ENCODE peak calls at places on chromosomes 11 and 22, in six cellular contexts. Y is nephron progenitor cell, R is cardiac muscle cell, E is tibial artery, X is mammary epithelial cell, T is Caco-2. D is an unnamed sample.

GRCh38 chr11:57542582-57542981 is 5.2 kb downstream of the SMTNL1 start:
- DNase-seq in Y (no peak), R (no peak), E (no peak), X (no peak), T (no peak), D (no peak)

GRCh38 chr11:66004186-66004585 is 1.9 kb downstream of the BANF1 start:
- DNase-seq in Y (no peak), R (no peak), E (no peak), X (no peak), T (no peak), D (no peak)

GRCh38 chr11:125441648-125442410 is 54.2 kb downstream of the FEZ1 start:
- DNase-seq in Y (no peak), R (no peak), E (peak; percentile 28), X (no peak), T (no peak), D (no peak)

GRCh38 chr11:15651782-15652181 is 537.1 kb downstream of the INSC start:
- DNase-seq in Y (no peak), R (peak; percentile 40), E (no peak), X (no peak), T (no peak), D (no peak)

GRCh38 chr11:16191212-16191851 is 165.0 kb downstream of the SOX6 start:
- DNase-seq in Y (no peak), R (no peak), E (no peak), X (no peak), T (no peak), D (no peak)

GRCh38 chr22:45317551-45318167 is 7.9 kb downstream of the FAM118A start:
- DNase-seq in Y (no peak), R (peak; percentile 64), E (peak; percentile 96), X (peak; percentile 70), T (no peak), D (peak; percentile 31)

GRCh38 chr11:109794501-109794900 is 298.7 kb upstream of the ZC3H12C start:
- DNase-seq in Y (no peak), R (no peak), E (no peak), X (no peak), T (no peak), D (no peak)

GRCh38 chr11:57476883-57477506 is 16.7 kb downstream of the RTN4RL2 start:
- DNase-seq in Y (peak; percentile 43), R (no peak), E (no peak), X (peak; percentile 28), T (peak; percentile 87), D (peak; percentile 47)

GRCh38 chr22:45094826-45095225 is 68.9 kb upstream of the NUP50 start:
- DNase-seq in Y (no peak), R (no peak), E (no peak), X (no peak), T (no peak), D (no peak)

DNA sequence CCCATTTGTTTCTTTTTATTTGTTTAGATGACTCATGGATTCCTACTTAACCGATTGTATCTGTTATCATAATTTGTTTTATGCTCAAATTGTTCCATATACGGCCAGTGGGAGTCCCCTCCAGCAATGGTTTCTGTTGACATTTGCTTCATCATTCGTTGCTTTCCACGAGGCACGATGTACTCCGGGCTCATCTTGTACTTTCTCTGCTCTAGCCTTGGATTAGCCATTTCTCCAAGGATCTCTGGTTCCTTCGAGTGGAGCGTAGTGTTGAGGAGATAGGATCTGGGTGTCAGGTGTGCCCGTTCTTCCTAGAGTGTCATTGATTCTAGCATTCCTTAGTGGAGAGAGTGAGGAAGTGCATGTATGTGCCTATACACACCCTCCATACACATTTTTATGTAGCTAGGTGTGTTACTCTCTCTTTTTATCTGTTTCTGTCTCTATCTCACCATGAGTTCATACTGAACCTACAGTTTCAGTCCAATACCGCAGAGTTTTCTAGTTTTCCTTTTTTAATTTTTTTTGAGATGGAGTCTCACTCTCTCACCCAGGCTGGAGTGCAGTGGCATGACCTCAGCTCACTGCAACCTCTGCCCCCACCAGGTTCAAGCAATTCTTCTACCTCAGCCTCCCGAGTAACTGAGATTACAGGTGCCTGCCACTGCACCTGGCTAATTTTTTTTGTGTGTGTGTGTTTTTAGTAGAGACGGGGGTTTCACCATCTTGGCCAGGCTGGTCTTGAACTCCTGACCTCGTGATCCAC is 31.4 kb downstream of the TECTA start:
- DNase-seq in Y (no peak), R (no peak), E (no peak), X (no peak), T (no peak), D (no peak)
- TF ChIP-seq CTCF in Y (no peak), R (no peak), E (no peak), X (no peak), T (peak; percentile 11), D (no peak)

GRCh38 chr11:67613960-67614715 is 7.4 kb downstream of the NDUFV1 start:
- DNase-seq in Y (peak; percentile 84), R (peak; percentile 53), E (no peak), X (peak; percentile 57), T (peak; percentile 85), D (peak; percentile 77)
- TF ChIP-seq CTCF in Y (peak; percentile 73), R (peak; percentile 74), E (peak; percentile 62), X (peak; percentile 79), T (peak; percentile 89), D (peak; percentile 84)

GRCh38 chr11:45618897-45619296 is 46.5 kb downstream of the CHST1 start:
- DNase-seq in Y (no peak), R (no peak), E (no peak), X (no peak), T (no peak), D (no peak)

GRCh38 chr11:45614196-45614828 is 51.1 kb downstream of the CHST1 start:
- DNase-seq in Y (no peak), R (no peak), E (no peak), X (no peak), T (no peak), D (no peak)

GRCh38 chr11:45615182-45615792 is 50.1 kb downstream of the CHST1 start:
- DNase-seq in Y (no peak), R (no peak), E (no peak), X (no peak), T (no peak), D (no peak)

GRCh38 chr11:45617886-45618601 is 47.4 kb downstream of the CHST1 start:
- DNase-seq in Y (no peak), R (no peak), E (no peak), X (no peak), T (no peak), D (no peak)

DNA sequence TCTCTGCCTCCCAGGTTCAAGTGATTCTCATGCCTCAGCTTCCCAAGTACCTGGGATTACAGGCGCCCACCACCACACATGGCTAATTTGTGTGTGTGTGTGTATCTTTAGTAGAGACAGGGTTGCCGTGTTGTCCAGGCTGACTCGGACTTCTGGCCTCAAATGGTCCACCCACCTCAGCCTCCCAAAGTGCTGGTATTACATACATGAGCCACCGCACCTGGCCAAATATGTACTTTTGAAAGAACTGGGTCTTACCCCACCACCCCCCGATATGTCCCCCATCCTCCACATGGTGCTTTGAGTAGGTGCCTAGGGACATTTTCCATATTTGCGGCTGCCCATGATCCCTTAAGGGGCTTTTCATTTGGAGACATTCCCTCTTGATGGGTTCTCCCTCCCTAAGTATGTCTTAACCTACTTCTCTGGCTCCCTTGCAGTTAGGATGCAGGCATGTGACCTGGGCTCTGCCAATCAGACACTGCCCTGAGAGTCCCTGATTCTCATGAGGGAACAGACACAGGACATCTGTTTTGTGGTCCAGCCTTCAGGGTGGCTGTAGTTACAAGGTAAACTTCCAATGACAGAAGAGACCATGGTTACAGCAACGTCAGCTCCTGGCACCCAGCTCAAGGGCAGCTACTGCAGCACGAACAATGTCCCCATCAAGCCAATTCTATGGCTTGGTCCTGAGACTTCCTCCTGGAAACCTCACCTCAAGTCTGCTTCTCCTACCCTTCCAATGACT is 48.4 kb downstream of the CHST1 start:
- DNase-seq in Y (no peak), R (no peak), E (no peak), X (no peak), T (no peak), D (no peak)
- TF ChIP-seq CTCF in Y (no peak), R (no peak), E (no peak), X (no peak), T (no peak), D (no peak)

DNA sequence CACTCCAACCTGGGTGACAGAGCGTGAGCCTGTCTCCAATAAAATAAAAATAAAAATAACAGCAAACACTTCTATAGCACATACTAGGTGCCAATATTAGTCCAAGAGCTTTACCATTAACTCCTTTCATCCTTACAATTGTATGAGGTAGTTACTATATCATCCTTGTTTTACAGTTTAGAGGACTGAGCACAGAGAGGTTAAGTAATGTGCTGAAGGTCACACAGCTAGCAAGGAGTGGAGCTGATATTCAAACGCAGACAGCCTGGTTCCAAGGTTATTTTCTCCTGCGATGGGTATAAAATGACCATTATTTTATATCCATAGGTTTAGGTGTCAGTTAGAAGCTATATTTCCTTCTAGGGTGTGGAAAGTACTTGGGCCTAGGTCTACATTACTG is 80.7 kb upstream of the LMO1 start:
- DNase-seq in Y (no peak), R (no peak), E (no peak), X (no peak), T (no peak), D (no peak)
- TF ChIP-seq CTCF in Y (no peak), R (no peak), E (no peak), X (no peak), T (no peak), D (no peak)

DNA sequence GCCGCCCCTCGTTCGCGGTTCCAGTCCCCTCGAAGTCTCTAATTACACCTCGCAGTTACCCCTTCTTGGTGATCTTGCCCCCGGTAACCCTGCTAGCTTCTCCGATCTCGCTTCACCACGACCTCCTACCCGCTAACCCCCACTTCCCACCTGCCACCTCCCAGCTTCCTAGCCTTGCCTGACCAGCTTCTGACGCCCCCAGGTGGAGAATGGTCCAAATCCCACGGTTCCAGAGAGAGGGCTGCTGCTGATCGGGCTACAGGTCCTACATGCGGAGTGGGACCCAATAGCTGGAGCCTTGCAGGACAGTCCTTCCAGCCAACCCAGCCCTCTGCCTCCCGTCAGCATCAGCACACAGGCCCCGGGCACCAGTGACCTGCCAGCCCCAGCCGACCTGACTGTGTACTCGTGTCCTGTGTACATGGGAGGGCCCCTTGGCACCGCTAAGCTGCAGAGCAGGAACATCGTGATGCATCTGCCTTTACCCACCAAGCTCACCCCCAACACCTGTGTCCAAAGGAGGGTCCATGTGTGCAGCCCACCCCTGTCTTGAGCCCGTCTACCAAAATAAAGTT is 31.9 kb downstream of the RRP8 start:
- DNase-seq in Y (no peak), R (no peak), E (no peak), X (no peak), T (no peak), D (no peak)
- TF ChIP-seq CTCF in Y (no peak), R (no peak), E (no peak), X (no peak), T (no peak), D (no peak)

DNA sequence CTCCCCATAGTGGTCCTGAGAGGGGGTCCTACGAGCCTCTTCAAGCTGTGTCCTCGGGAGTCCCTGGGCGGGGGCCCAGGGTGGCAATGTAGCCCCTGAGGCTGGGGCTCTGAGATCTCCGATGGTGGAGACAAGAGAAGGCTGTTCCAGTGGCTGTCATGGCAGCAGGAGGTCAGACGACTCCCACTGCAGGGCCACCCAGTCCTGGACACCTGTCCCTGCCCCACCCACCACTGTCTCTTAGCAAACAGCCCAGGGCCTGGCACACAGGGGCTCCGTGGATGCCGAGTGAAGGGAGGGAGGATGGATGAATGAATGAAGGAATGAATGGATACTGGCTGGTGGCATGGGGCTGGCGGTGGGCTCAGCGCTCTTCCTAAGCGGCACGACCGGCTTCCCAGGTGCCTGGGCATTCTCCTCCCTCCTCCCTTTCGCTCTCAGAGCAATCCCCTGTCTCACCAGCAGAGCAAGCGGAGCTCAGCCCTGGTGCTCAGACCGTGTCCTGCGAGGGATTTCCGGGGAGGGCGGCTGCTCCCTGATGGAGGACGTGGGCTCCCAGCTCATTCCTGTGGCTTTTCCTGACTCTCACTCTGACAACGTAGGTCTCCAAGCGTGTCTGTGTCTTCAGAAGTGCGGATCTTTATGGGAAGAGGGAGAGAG is 1272.7 kb downstream of the BRD1 start:
- DNase-seq in Y (peak; percentile 42), R (no peak), E (no peak), X (no peak), T (no peak), D (peak; percentile 33)
- TF ChIP-seq CTCF in Y (peak; percentile 26), R (no peak), E (no peak), X (no peak), T (no peak), D (no peak)

GRCh38 chr11:1765871-1766718 is 2.4 kb upstream of the CTSD start:
- DNase-seq in Y (no peak), R (no peak), E (peak; percentile 59), X (no peak), T (no peak), D (no peak)
- TF ChIP-seq CTCF in Y (no peak), R (peak; percentile 3), E (no peak), X (no peak), T (no peak), D (peak; percentile 22)

D was measured in endothelial cell.